ENCODE peak calls at places on chromosomes 5 and 9, in four cellular contexts. Y is HS-5; U is brain microvascular endothelial cell; B is stimulated activated naive CD4-positive, alpha-beta T cell. K is an unnamed sample.

GRCh38 chr5:180688326-180689070 is 39.1 kb upstream of the FLT4 start:
- DNase-seq in Y (no peak), U (no peak), B (peak), K (no peak)

GRCh38 chr9:109253637-109254284 is 67.1 kb downstream of the EPB41L4B start:
- DNase-seq in Y (peak), U (peak), B (no peak), K (peak)

GRCh38 chr9:12748016-12748415 is 26.8 kb upstream of the LURAP1L start:
- DNase-seq in Y (peak), U (peak), B (no peak), K (no peak)

GRCh38 chr5:73373814-73374510 is 74.6 kb downstream of the FOXD1 start:
- DNase-seq in Y (no peak), U (no peak), B (no peak), K (peak)

GRCh38 chr9:122297512-122297911 is 32.8 kb downstream of the MRRF start:
- DNase-seq in Y (no peak), U (no peak), B (no peak), K (no peak)

GRCh38 chr5:62214701-62215100 is 91.3 kb upstream of the KIF2A start:
- DNase-seq in Y (no peak), U (peak), B (no peak), K (no peak)

GRCh38 chr9:111531716-111532115 is 6.7 kb downstream of the ZNF483 start:
- DNase-seq in Y (no peak), U (no peak), B (no peak), K (no peak)

GRCh38 chr5:173954671-173955605 is 34.0 kb upstream of the C5orf47 start:
- DNase-seq in Y (peak), U (peak), B (no peak), K (no peak)

GRCh38 chr5:90529939-90530677 is 724 bp upstream of the LYSMD3 start:
- DNase-seq in Y (peak), U (peak), B (peak), K (peak)

GRCh38 chr5:150272531-150272930 is 17.0 kb downstream of the CAMK2A start:
- DNase-seq in Y (no peak), U (peak), B (no peak), K (peak)

GRCh38 chr5:92353107-92354030 is 970.3 kb upstream of the ARRDC3 start:
- DNase-seq in Y (peak), U (no peak), B (no peak), K (no peak)

GRCh38 chr9:95073042-95073607 is 244.4 kb downstream of the FANCC start:
- DNase-seq in Y (no peak), U (no peak), B (no peak), K (peak)

GRCh38 chr5:87121315-87122170 is 146.1 kb upstream of the RASA1 start:
- DNase-seq in Y (peak), U (peak), B (no peak), K (peak)

GRCh38 chr5:38468202-38468656 is 88.2 kb downstream of the LIFR start:
- DNase-seq in Y (peak), U (peak), B (no peak), K (peak)

GRCh38 chr9:127915801-127916664 is 808 bp downstream of the ST6GALNAC4 start:
- DNase-seq in Y (no peak), U (no peak), B (peak), K (peak)

GRCh38 chr5:96093890-96094381 is 132.3 kb upstream of the ELL2 start:
- DNase-seq in Y (no peak), U (no peak), B (no peak), K (peak)

GRCh38 chr5:5711112-5711511 is 288.6 kb downstream of the ICE1 start:
- DNase-seq in Y (no peak), U (no peak), B (no peak), K (no peak)

GRCh38 chr5:121967187-121967586 is 5.4 kb downstream of the SRFBP1 start:
- DNase-seq in Y (no peak), U (peak), B (no peak), K (no peak)

GRCh38 chr5:39273314-39273954 is 54.1 kb upstream of the FYB1 start:
- DNase-seq in Y (no peak), U (no peak), B (peak), K (no peak)

GRCh38 chr9:91047529-91047928 is 245.9 kb downstream of the SYK start:
- DNase-seq in Y (no peak), U (no peak), B (peak), K (no peak)

GRCh38 chr9:75228893-75229292 is 140.6 kb downstream of the OSTF1 start:
- DNase-seq in Y (no peak), U (no peak), B (no peak), K (no peak)

K was measured in osteoblast.